ENCODE peak calls at places on chromosomes 7 and 10, in five cellular contexts. N is NB4, U is lower lobe of right lung, H is fibroblast of the aortic adventitia, W is body of pancreas. Z is an unnamed sample.

GRCh38 chr10:43471929-43472720 is 35.2 kb downstream of the ZNF487 start:
- DNase-seq in N (no peak), U (no peak), H (peak), W (no peak), Z (no peak)

GRCh38 chr7:46463170-46463569 is 542.1 kb upstream of the IGFBP3 start:
- DNase-seq in N (no peak), U (no peak), H (no peak), W (no peak), Z (no peak)

GRCh38 chr10:79445708-79446450 is 455 bp upstream of the ZCCHC24 start:
- DNase-seq in N (peak), U (peak), H (peak), W (peak), Z (peak)

GRCh38 chr10:60778978-60779668 is 845 bp downstream of the CDK1 start:
- DNase-seq in N (peak), U (no peak), H (peak), W (no peak), Z (no peak)

GRCh38 chr7:100952641-100953040 is 3.3 kb downstream of the MUC3A start:
- DNase-seq in N (no peak), U (no peak), H (no peak), W (no peak), Z (no peak)

GRCh38 chr10:78231930-78232329 is 198.3 kb downstream of the RPS24 start:
- DNase-seq in N (peak), U (no peak), H (peak), W (peak), Z (peak)

GRCh38 chr10:119320981-119321380 is 113.6 kb downstream of the GRK5 start:
- DNase-seq in N (peak), U (no peak), H (no peak), W (no peak), Z (no peak)

GRCh38 chr10:49379596-49380410 is 16.1 kb downstream of the DRGX start:
- DNase-seq in N (peak), U (no peak), H (no peak), W (no peak), Z (peak)

GRCh38 chr10:13401142-13401541 is 53.0 kb upstream of the SEPHS1 start:
- DNase-seq in N (no peak), U (no peak), H (no peak), W (no peak), Z (no peak)

GRCh38 chr10:119728172-119728800 is 2.4 kb downstream of the INPP5F start:
- DNase-seq in N (no peak), U (no peak), H (no peak), W (no peak), Z (no peak)

GRCh38 chr7:901388-902154 is 25.2 kb downstream of the GET4 start:
- DNase-seq in N (peak), U (peak), H (peak), W (peak), Z (peak)

GRCh38 chr10:117541909-117542705 is 439 bp upstream of the EMX2 start:
- DNase-seq in N (no peak), U (no peak), H (peak), W (no peak), Z (no peak)

GRCh38 chr10:117542706-117543244 is at the start of gene EMX2:
- DNase-seq in N (no peak), U (no peak), H (no peak), W (no peak), Z (no peak)

GRCh38 chr10:117540640-117541404 is 1.7 kb upstream of the EMX2 start:
- DNase-seq in N (no peak), U (no peak), H (no peak), W (no peak), Z (no peak)

GRCh38 chr10:117539903-117540639 is 2.5 kb upstream of the EMX2 start:
- DNase-seq in N (no peak), U (no peak), H (no peak), W (no peak), Z (no peak)

GRCh38 chr10:117541405-117541908 is 1.1 kb upstream of the EMX2 start:
- DNase-seq in N (no peak), U (no peak), H (no peak), W (no peak), Z (peak)
- H3K4me3 ChIP-seq in N (no peak), U (no peak), H (no peak), W (no peak), Z (no peak)

GRCh38 chr7:28038175-28038855 is 142.3 kb downstream of the JAZF1 start:
- DNase-seq in N (no peak), U (no peak), H (peak), W (no peak), Z (no peak)

GRCh38 chr7:28036748-28037147 is 143.8 kb downstream of the JAZF1 start:
- DNase-seq in N (no peak), U (no peak), H (no peak), W (no peak), Z (no peak)

GRCh38 chr7:28033386-28033785 is 147.2 kb downstream of the JAZF1 start:
- DNase-seq in N (no peak), U (no peak), H (no peak), W (no peak), Z (no peak)

GRCh38 chr7:28041508-28042314 is 138.9 kb downstream of the JAZF1 start:
- DNase-seq in N (no peak), U (no peak), H (peak), W (no peak), Z (no peak)

GRCh38 chr7:28037220-28038010 is 143.2 kb downstream of the JAZF1 start:
- DNase-seq in N (peak), U (no peak), H (peak), W (peak), Z (peak)
- H3K4me3 ChIP-seq in N (no peak), U (no peak), H (no peak), W (no peak), Z (no peak)

DNA sequence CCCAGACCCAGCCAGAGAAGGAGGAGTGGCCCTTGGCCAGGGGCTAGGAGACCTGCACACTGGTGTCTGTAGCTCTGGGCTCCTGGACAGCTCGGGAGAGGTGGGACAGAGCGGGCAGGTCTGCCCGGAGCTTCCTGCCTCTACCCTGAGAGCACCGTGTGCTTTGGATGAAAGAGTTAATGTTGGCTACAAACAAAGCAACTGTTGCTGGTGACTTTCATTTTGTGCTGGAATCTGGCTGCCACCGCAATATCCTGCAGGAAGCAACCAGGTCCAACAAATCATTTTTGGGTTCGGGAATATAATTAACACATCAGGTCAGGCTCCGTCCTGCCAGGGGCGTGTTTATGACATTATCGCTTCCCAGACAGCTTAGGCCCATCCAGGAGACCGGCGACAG is 441.8 kb upstream of the MKI67 start:
- DNase-seq in N (no peak), U (no peak), H (no peak), W (no peak), Z (no peak)
- H3K4me3 ChIP-seq in N (no peak), U (no peak), H (no peak), W (no peak), Z (no peak)

GRCh38 chr7:4738711-4739527 is 36.5 kb upstream of the AP5Z1 start:
- DNase-seq in N (peak), U (no peak), H (peak), W (peak), Z (no peak)

GRCh38 chr7:4740796-4741195 is 34.6 kb upstream of the AP5Z1 start:
- DNase-seq in N (no peak), U (no peak), H (no peak), W (no peak), Z (no peak)

GRCh38 chr7:4742051-4742573 is 33.3 kb upstream of the AP5Z1 start:
- DNase-seq in N (no peak), U (no peak), H (no peak), W (no peak), Z (no peak)

GRCh38 chr7:4737300-4737699 is 38.1 kb upstream of the AP5Z1 start:
- DNase-seq in N (no peak), U (no peak), H (no peak), W (no peak), Z (no peak)

GRCh38 chr7:4739528-4739992 is 35.9 kb upstream of the AP5Z1 start:
- DNase-seq in N (peak), U (no peak), H (peak), W (peak), Z (no peak)
- H3K4me3 ChIP-seq in N (no peak), U (peak), H (peak), W (no peak), Z (no peak)

GRCh38 chr7:73704640-73705550 is 14.6 kb downstream of the STX1A start:
- DNase-seq in N (no peak), U (peak), H (peak), W (no peak), Z (no peak)

GRCh38 chr7:73703985-73704639 is 15.4 kb downstream of the STX1A start:
- DNase-seq in N (no peak), U (peak), H (peak), W (peak), Z (peak)

GRCh38 chr7:73707045-73707631 is 12.3 kb downstream of the STX1A start:
- DNase-seq in N (no peak), U (peak), H (no peak), W (peak), Z (no peak)

GRCh38 chr7:73705551-73705920 is 13.9 kb downstream of the STX1A start:
- DNase-seq in N (no peak), U (no peak), H (no peak), W (peak), Z (no peak)

GRCh38 chr7:73706122-73707044 is 13.1 kb downstream of the STX1A start:
- DNase-seq in N (no peak), U (no peak), H (no peak), W (no peak), Z (no peak)
- H3K4me3 ChIP-seq in N (no peak), U (no peak), H (no peak), W (no peak), Z (no peak)

DNA sequence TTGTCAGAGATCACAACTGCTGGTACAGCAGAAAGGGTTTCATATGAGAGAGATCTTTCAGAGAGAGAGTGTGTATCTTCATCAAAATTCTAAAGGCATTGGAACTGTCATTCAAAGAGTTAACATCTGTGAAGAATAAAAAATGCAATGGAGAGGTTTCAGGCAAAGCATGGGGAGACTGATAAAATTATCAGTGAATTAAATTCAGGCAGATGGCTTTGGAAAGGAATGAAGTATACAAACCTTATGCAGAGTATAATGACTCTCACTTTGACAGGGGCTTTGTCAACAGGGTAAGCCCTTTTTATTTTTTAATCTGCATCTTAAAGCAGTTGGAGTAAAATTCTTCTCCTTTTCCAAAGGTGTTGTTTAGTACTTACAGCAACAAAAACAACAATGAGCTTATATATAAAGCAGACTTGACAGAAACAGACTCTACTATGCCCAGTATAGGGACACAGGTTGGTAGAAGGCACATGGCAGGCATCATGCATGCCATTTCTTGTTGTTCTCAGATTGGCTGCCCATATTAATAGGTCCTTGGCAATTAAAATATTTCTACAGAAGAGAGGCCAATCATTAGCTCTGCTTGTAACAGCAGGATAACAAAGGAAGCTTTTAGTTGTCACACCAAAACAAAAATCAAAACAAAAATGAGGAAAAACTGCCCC is 54.9 kb upstream of the NXPH1 start:
- DNase-seq in N (no peak), U (no peak), H (no peak), W (no peak), Z (no peak)
- H3K4me3 ChIP-seq in N (no peak), U (no peak), H (no peak), W (no peak), Z (no peak)

GRCh38 chr10:66586897-66587679 is 338.7 kb upstream of the LRRTM3 start:
- DNase-seq in N (no peak), U (no peak), H (no peak), W (no peak), Z (no peak)
- H3K4me3 ChIP-seq in N (no peak), U (no peak), H (no peak), W (no peak), Z (no peak)

DNA sequence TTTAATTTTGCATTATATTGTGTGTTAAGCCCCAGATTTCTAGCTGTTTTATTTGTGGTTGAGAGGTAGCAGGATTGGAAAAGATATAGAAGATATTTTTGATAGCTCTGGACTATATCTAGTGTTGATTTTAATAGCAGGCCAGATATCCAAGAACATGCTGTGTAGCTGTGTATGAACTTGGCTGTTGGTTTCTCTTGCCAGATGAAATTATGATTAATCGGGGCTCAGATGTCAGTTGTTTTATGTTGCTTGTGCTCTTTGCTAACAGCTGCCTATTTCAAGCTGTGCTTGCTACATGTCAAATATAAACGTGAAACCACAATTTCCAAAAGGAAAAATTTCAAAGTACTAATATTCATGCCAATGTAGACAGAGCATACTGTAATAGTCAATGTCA is 141.1 kb downstream of the GRM3 start:
- DNase-seq in N (no peak), U (no peak), H (no peak), W (no peak), Z (no peak)
- H3K4me3 ChIP-seq in N (no peak), U (no peak), H (no peak), W (no peak), Z (no peak)

GRCh38 chr7:80537091-80537490 is 25.2 kb upstream of the GNAT3 start:
- DNase-seq in N (peak), U (no peak), H (no peak), W (no peak), Z (no peak)

GRCh38 chr7:80540841-80541240 is 29.0 kb upstream of the GNAT3 start:
- DNase-seq in N (no peak), U (no peak), H (no peak), W (no peak), Z (no peak)

DNA sequence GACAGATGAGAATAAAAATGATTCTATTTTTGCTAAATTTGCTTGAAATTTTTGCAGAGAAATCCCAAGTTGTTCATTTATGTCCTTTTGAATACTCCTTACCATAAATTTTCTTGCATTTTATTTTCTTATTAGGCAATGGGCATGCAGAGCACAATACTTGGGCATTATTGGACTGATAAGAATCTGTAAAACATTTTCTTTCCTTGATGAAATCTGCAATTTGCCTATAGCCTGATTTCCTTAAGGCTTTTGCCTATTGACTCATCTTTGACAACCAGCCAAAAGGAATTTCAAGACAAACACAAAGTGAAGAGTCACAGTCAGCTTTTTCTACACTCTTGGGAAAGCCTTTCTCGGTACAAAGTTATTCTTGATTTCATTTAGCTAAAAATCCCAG is 30.5 kb upstream of the GNAT3 start:
- DNase-seq in N (no peak), U (no peak), H (peak), W (no peak), Z (no peak)
- H3K4me3 ChIP-seq in N (no peak), U (no peak), H (no peak), W (no peak), Z (no peak)

DNA sequence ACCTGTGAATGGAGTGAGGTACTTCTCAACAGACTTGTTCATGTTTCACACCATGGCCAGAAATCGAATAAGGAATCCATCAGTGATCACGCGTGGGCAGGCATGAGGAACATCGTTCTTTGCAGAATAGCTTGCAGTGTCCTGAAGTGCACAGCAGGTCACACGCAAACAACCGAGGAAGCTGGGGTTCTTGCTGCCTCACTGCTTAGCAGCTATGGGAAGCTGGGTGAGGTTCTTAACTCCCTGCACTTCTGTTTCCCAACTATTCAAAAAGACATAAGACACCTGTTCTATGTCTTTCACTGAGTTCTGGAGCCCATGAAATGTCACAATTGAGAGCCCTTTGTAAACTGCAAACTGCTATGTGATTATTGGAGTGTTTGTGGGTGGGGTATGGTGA is 253.4 kb downstream of the KIAA1217 start:
- DNase-seq in N (no peak), U (no peak), H (no peak), W (no peak), Z (no peak)
- H3K4me3 ChIP-seq in N (no peak), U (no peak), H (no peak), W (no peak), Z (no peak)